ENCODE peak calls at places on chromosomes 1 and 21, in four cellular contexts. J is progenitor cell of endocrine pancreas, I is H9, U is mesothelial cell of epicardium. G is an unnamed sample.

GRCh38 chr1:226973371-226973897 is 33.3 kb downstream of the COQ8A start:
- DNase-seq in J (no peak), I (no peak), U (no peak), G (no peak)

GRCh38 chr21:41121785-41122415 is 46.1 kb upstream of the BACE2 start:
- DNase-seq in J (peak), I (peak), U (peak), G (no peak)

GRCh38 chr1:10063878-10064277 is 31.1 kb downstream of the UBE4B start:
- DNase-seq in J (no peak), I (no peak), U (no peak), G (no peak)

GRCh38 chr1:23057301-23057700 is 38.0 kb downstream of the KDM1A start:
- DNase-seq in J (no peak), I (no peak), U (no peak), G (no peak)

GRCh38 chr21:43362306-43362927 is 64.5 kb downstream of the SIK1 start:
- DNase-seq in J (no peak), I (peak), U (peak), G (peak)

GRCh38 chr1:59669752-59670312 is 144.9 kb upstream of the HOOK1 start:
- DNase-seq in J (no peak), I (peak), U (no peak), G (no peak)

GRCh38 chr1:25568090-25568833 is 24.9 kb downstream of the LDLRAP1 start:
- DNase-seq in J (no peak), I (peak), U (no peak), G (no peak)

GRCh38 chr1:46996659-46997281 is 26.7 kb upstream of the CYP4X1 start:
- DNase-seq in J (no peak), I (no peak), U (no peak), G (no peak)

GRCh38 chr1:238927899-238928298 is 458.5 kb upstream of the CHRM3 start:
- DNase-seq in J (no peak), I (no peak), U (no peak), G (no peak)

GRCh38 chr1:5616366-5617178 is 375.7 kb downstream of the NPHP4 start:
- DNase-seq in J (no peak), I (no peak), U (peak), G (no peak)

GRCh38 chr1:225772848-225773247 is 4.8 kb upstream of the SRP9 start:
- DNase-seq in J (no peak), I (no peak), U (no peak), G (no peak)

GRCh38 chr1:88646852-88647645 is 37.0 kb upstream of the PKN2 start:
- DNase-seq in J (no peak), I (no peak), U (no peak), G (no peak)

GRCh38 chr1:231192620-231193163 is 30.8 kb downstream of the TRIM67 start:
- DNase-seq in J (no peak), I (no peak), U (no peak), G (no peak)

GRCh38 chr1:180921386-180921785 is 8.7 kb downstream of the KIAA1614 start:
- DNase-seq in J (no peak), I (no peak), U (no peak), G (no peak)

GRCh38 chr1:95451054-95451453 is 217.0 kb downstream of the RWDD3 start:
- DNase-seq in J (no peak), I (peak), U (no peak), G (no peak)

GRCh38 chr1:114457675-114458074 is 53.3 kb downstream of the TRIM33 start:
- DNase-seq in J (no peak), I (no peak), U (no peak), G (no peak)

GRCh38 chr1:200369706-200370105 is 40.1 kb downstream of the ZNF281 start:
- DNase-seq in J (no peak), I (no peak), U (no peak), G (no peak)

GRCh38 chr1:152348447-152348846 is 11.4 kb downstream of the FLG2 start:
- DNase-seq in J (no peak), I (no peak), U (no peak), G (no peak)

GRCh38 chr1:64240209-64240608 is 36.8 kb downstream of the UBE2U start:
- DNase-seq in J (no peak), I (no peak), U (no peak), G (no peak)
- TF ChIP-seq CTCF in J (no peak), I (no peak), U (no peak), G (no peak)

GRCh38 chr21:34088752-34089151 is 15.4 kb downstream of the MRPS6 start:
- DNase-seq in J (no peak), I (no peak), U (no peak), G (no peak)

GRCh38 chr21:34091032-34091431 is 17.7 kb downstream of the MRPS6 start:
- DNase-seq in J (no peak), I (no peak), U (no peak), G (no peak)

GRCh38 chr21:34092241-34092921 is 19.0 kb downstream of the MRPS6 start:
- DNase-seq in J (no peak), I (no peak), U (no peak), G (no peak)

GRCh38 chr21:34093083-34093482 is 19.7 kb downstream of the MRPS6 start:
- DNase-seq in J (no peak), I (no peak), U (no peak), G (no peak)

DNA sequence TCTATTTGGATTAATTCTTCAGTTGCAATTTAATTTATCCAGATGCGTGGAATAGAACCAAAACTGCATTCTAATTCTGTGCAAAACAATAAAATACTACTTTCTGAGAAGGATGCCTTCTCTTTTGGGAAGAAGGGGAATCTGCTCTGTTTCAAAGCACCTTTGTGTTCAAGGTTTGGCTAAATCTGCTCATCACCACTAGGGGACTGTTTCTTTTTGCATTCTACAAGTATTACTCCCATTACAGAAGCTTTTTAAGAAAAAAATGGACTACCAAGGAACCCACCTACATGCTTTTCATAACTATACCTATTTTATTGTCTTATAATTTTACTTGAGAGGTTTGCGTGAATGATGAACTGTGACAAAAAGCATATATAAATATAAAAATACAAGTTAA is 18.2 kb downstream of the MRPS6 start:
- DNase-seq in J (no peak), I (no peak), U (no peak), G (no peak)
- TF ChIP-seq CTCF in J (peak), I (peak), U (peak), G (peak)

GRCh38 chr1:205983925-205984725 is 19.1 kb downstream of the RAB7B start:
- DNase-seq in J (peak), I (peak), U (peak), G (no peak)
- TF ChIP-seq CTCF in J (peak), I (peak), U (no peak), G (peak)

GRCh38 chr21:34878940-34879339 is 170.2 kb downstream of the RUNX1 start:
- DNase-seq in J (no peak), I (no peak), U (no peak), G (no peak)
- TF ChIP-seq CTCF in J (no peak), I (no peak), U (no peak), G (no peak)

DNA sequence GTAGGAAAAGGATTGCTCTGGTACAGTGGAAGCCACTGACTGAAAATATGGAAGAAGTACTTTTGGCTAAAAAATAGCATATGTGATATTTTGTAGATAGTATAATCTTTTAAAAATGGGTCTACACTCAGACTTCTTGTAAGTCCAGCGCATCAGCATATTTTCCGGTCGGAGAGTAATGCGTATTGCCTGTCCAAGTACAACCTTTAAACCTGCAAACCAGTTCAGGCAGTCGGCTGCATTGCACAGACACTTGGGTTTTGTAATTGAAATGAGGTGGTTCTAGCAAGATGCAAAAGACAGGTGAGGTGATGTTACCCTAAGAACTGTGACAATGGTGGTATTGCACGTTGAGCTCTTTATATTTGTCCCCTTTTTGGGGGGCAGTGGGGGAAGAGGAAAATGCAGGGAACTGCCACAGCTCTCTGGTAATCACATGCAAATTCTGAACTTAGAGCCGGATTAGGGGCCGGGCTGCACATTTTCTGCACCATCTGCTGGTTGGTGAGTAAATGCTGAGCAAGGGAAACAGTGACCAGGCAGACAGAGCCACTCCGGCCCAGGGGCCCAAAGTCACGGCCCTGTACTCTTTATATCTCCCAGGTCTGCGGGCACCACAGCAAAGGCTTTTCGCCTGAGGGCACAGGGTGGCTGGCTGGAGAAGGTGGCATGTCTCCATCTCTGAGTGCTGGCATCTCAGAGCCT is 2.3 kb downstream of the GPR137B start:
- DNase-seq in J (no peak), I (no peak), U (no peak), G (peak)
- TF ChIP-seq CTCF in J (no peak), I (no peak), U (no peak), G (peak)

GRCh38 chr1:156691665-156692408 is 13.5 kb downstream of the CRABP2 start:
- DNase-seq in J (no peak), I (no peak), U (no peak), G (no peak)
- TF ChIP-seq CTCF in J (peak), I (peak), U (no peak), G (no peak)

GRCh38 chr1:228472655-228473054 is 14.5 kb upstream of the RNF187 start:
- DNase-seq in J (no peak), I (no peak), U (no peak), G (no peak)

GRCh38 chr1:228474507-228474906 is 12.7 kb upstream of the RNF187 start:
- DNase-seq in J (no peak), I (no peak), U (no peak), G (no peak)

GRCh38 chr1:228471154-228471761 is 15.9 kb upstream of the RNF187 start:
- DNase-seq in J (no peak), I (no peak), U (no peak), G (no peak)

GRCh38 chr1:228469413-228470162 is 17.6 kb upstream of the RNF187 start:
- DNase-seq in J (no peak), I (no peak), U (no peak), G (no peak)

DNA sequence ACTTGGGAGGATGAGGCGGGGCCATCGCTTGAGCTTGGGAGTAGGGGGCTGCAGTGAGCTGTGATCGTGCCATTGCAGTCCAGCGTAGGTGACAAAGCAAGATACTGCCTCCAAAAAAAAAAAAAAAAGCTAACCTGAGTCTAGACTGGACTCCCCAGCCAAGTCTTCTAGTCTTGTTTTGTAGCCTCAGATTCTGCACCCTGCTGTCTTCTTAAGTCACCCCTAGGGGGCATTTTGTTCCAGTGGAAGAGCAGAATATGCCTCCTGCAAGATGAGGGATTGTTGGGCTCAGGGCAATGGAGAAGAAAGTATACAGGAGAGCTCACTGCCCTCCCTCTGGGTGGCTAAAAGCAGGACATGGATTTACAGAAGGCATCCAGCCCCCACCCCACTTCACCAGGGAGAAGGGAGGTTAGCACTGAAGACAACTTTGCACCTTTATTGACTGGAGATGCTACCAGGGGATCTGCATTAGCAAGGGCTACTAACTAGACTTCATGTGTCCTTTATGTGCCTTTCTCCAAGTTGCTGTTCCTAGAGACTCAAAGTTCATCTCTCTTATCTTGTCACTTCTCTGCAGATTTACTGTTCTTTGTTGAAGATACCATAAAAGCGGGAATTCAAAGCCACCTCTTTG is 15.3 kb upstream of the RNF187 start:
- DNase-seq in J (no peak), I (peak), U (no peak), G (no peak)
- TF ChIP-seq CTCF in J (peak), I (peak), U (no peak), G (peak)